ENCODE peak calls at places on chromosome 4, in seven cellular contexts. G, T, J, X, Z, R and D are unnamed samples.

GRCh38 chr4:72136429-72136828 is 104.6 kb downstream of the NPFFR2 start:
- DNase-seq in X (no peak), J (no peak), G (no peak), Z (no peak), T (no peak), R (no peak), D (no peak)

GRCh38 chr4:47705326-47705981 is 132.4 kb downstream of the CORIN start:
- DNase-seq in T (no peak), X (no peak), G (no peak), R (peak), Z (no peak), J (no peak), D (no peak)

GRCh38 chr4:184270808-184271413 is 53.2 kb upstream of the ENPP6 start:
- DNase-seq in T (no peak), Z (no peak), R (no peak), G (no peak), J (no peak), X (no peak), D (no peak)

GRCh38 chr4:183798249-183798920 is 106.7 kb upstream of the STOX2 start:
- DNase-seq in X (no peak), J (no peak), T (no peak), Z (no peak), G (peak), R (no peak), D (no peak)

GRCh38 chr4:109708435-109708834 is 5.2 kb upstream of the CASP6 start:
- DNase-seq in Z (no peak), J (no peak), T (no peak), G (no peak), X (no peak), R (peak), D (no peak)

GRCh38 chr4:86967798-86968197 is 33.0 kb downstream of the AFF1 start:
- DNase-seq in R (peak), T (no peak), X (no peak), Z (no peak), G (peak), J (no peak), D (no peak)

GRCh38 chr4:39305902-39306677 is 60.1 kb downstream of the RFC1 start:
- DNase-seq in T (no peak), G (no peak), J (no peak), R (no peak), Z (no peak), X (no peak), D (no peak)

GRCh38 chr4:56908206-56909082 is 744 bp downstream of the REST start:
- DNase-seq in R (peak), G (peak), J (peak), X (peak), Z (peak), T (peak), D (no peak)

GRCh38 chr4:147678121-147678520 is 5.8 kb downstream of the PRMT9 start:
- DNase-seq in X (no peak), Z (no peak), T (no peak), J (no peak), R (no peak), G (no peak), D (no peak)

GRCh38 chr4:89829470-89830138 is 7.4 kb downstream of the SNCA start:
- DNase-seq in X (no peak), G (peak), R (peak), T (no peak), Z (no peak), J (no peak), D (no peak)

GRCh38 chr4:189279188-189279587 is 661.5 kb upstream of the FRG1 start:
- DNase-seq in T (no peak), Z (no peak), X (no peak), J (no peak), R (no peak), G (no peak), D (no peak)

GRCh38 chr4:7781361-7781760 is 158.3 kb downstream of the AFAP1 start:
- DNase-seq in Z (no peak), X (no peak), T (no peak), R (peak), G (no peak), J (no peak), D (peak)

GRCh38 chr4:81352476-81352875 is 119.2 kb downstream of the RASGEF1B start:
- DNase-seq in Z (no peak), T (no peak), J (no peak), G (peak), X (no peak), R (peak), D (no peak)

GRCh38 chr4:81346719-81347118 is 125.0 kb downstream of the RASGEF1B start:
- DNase-seq in X (no peak), J (no peak), R (no peak), T (no peak), G (no peak), Z (no peak), D (no peak)

GRCh38 chr4:81353861-81354260 is 117.8 kb downstream of the RASGEF1B start:
- DNase-seq in Z (no peak), R (no peak), X (no peak), J (no peak), G (peak), T (no peak), D (no peak)

GRCh38 chr4:81355136-81355535 is 116.6 kb downstream of the RASGEF1B start:
- DNase-seq in G (no peak), X (no peak), J (no peak), T (no peak), R (no peak), Z (no peak), D (no peak)

DNA sequence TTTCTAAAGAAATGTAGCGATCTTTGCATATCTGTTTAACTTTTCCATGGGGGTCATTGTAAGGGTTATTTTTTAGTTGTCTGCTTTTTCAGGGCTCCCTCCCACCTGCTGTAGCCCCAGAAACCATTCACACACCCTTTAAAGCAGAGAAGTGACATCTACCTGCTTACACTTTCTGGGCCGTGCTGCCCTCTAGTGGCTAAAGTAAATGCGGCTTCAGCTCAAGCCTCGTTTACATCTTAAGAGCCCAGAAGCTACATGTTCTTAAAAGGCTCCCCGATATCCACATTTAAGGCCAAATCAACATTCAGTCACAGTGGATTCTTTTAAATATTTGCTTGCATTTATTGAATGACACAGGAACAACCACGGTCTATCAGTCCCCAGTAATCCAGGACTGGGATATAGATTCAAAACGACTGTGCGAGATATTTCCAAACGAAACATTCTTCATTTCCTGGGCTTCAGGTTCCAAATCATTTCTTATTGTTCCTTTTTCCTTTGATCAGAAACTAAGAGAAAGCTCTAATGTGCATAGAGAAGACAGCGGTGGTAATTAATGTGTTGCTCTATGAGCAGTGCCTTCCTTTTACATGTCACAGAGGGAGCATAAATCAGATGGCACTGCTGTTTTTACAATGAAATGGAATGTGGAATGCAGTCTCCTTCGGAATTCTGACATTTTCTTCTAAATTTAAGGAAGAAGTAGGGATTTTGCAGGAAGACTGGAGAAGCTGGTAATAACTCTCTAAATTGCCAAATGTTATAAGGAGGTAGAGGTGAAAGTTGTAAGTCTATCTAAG is 119.9 kb downstream of the RASGEF1B start:
- DNase-seq in T (peak), Z (peak), G (peak), X (peak), J (peak), R (peak), D (peak)
- H3K4me3 ChIP-seq in T (no peak), Z (no peak), G (no peak), X (no peak), J (no peak), R (no peak), D (no peak)

GRCh38 chr4:188132232-188132631 is 7.0 kb upstream of the TRIML1 start:
- DNase-seq in J (no peak), R (no peak), T (no peak), Z (no peak), G (no peak), X (no peak), D (no peak)

GRCh38 chr4:188127157-188127874 is 11.9 kb upstream of the TRIML1 start:
- DNase-seq in G (peak), R (peak), Z (peak), T (no peak), J (no peak), X (no peak), D (peak)

GRCh38 chr4:188130355-188130754 is 8.9 kb upstream of the TRIML1 start:
- DNase-seq in X (no peak), J (no peak), T (no peak), Z (no peak), R (no peak), G (no peak), D (no peak)
- TF ChIP-seq CTCF in X (no peak), J (no peak), T (no peak), Z (no peak), R (no peak), G (no peak), D (no peak)

DNA sequence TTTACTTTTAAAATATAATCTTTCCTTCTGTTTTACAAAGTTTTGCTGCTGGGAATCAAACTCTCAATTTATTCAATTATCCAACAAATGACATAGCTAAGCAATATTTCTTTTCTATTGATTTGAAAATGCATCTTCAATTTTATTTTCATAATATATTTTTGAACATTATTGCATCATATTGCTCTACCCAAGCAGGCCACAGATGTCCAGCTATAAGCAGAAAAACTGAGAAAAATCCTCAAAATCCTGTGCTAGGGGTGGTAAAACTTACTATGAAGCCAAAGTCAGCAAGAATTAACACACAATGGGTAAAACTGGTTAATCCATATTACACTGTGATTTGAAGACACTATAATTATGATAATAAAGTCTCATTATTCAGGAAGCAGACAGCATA is 5.0 kb downstream of the TIFA start:
- DNase-seq in T (no peak), J (no peak), X (no peak), R (no peak), Z (no peak), G (no peak), D (no peak)
- H3K4me3 ChIP-seq in T (no peak), J (no peak), X (no peak), R (no peak), Z (no peak), G (no peak), D (no peak)

DNA sequence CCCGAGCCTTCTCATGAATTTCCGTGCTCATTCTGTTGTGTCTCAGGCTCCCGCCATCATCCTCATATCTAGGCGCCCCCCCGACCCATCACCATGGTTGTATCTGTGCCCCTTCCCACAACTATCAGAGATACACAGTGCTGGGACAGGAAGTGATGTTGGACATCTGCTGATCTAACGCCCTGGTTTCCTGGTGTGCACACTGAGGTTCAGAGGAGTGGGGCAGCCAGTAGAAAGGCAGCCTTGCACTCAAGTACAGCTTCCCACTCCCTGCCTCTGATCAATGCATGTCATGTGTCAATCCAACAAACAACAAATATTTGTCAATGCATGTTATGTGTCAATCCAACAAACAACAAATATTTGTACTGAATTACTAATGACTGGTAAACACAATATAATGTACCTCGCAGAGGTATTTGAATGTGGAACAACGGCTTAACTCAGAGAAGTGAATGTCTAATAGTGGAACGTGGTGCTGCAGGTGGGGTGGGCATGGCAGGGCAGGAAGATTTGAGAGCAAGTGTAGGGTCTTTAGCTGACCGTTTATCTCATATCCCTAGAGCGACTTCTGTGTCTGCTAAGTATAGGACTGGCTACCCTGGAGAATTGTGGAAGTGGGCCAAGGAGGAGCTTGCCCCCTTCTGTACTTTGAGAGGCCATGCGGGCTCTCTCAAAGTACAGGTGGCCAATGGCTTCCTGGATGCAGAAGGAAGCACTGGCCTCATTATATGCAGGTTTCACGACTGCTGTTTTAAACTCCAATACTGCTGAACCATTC is 10.3 kb upstream of the SEL1L3 start:
- DNase-seq in T (no peak), X (no peak), Z (no peak), R (no peak), G (no peak), J (no peak), D (no peak)
- TF ChIP-seq CTCF in T (no peak), X (no peak), Z (no peak), R (no peak), G (no peak), J (no peak), D (no peak)

DNA sequence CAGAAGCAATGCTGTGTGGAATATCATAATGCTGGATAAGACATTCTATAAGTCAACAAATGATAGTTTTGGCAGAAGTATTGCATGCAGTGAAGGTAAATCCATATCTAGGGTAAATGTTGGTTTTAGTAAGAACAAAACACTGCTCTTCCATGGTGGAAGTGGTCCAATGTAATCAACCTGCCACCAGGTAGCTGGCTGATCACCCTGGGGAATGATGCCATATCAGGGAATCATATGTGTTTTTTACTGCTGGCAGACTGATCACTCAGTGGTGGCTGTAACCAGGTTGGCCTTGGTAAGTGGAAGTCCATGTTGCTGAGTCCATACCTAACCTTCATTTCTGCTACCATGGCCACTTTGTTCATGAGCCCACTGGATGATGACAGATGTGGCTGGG is 74.0 kb upstream of the CENPE start:
- DNase-seq in R (no peak), G (no peak), Z (no peak), J (no peak), T (peak), X (no peak), D (no peak)
- H3K4me3 ChIP-seq in R (no peak), G (no peak), Z (no peak), J (no peak), T (no peak), X (no peak), D (no peak)

DNA sequence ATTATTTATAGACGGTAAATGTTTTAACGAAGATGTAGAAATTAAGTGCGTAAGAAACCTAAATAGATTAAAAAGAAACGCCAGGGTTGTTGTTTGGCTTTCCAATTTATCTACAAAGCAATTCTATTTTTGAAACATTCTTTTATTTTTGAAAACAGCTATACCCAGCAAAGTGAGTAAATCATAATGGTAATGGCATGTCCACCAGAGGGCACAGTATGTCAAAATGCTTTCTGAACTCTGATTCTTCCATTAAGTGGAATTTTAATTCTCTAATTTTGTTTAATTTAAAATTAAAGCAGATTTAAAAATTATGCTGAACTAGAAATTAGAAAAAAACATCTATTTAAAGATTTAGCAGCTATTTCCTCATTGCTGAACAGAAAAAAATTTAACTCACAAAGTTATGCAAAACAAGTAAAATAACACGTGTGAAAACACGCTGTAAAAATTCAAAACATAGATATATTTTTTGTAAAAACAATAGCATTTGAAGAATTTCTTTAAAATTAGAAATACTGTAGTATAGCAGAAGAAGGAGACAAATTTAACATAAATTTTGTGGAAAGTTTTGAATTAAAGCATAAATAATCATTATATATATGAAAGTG is 26.5 kb downstream of the RASSF6 start:
- DNase-seq in J (no peak), T (no peak), X (no peak), G (no peak), Z (no peak), R (peak), D (no peak)
- TF ChIP-seq CTCF in J (peak), T (no peak), X (peak), G (peak), Z (peak), R (peak), D (peak)

DNA sequence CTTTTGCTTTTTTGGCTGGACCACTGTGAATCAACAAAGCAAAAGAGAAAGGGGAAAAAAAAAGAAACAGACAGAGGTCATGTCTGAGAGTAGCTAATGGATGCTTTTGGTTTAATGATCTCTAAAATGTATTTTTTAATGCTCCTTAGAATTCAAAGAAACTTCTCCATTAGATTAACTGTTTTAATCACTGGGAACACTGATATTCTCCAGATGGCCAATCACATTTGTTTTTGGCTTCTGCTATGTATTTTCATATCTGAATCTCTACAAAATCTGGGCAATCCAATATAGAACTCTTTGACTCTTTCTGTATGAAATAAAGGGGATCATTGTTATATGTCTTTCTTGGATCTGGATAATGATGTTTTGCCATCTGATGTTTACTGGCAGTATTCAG is 278.2 kb downstream of the ADGRL3 start:
- DNase-seq in X (no peak), R (no peak), Z (no peak), T (no peak), G (no peak), J (no peak), D (no peak)
- H3K4me3 ChIP-seq in X (no peak), R (no peak), Z (no peak), T (no peak), G (no peak), J (no peak), D (no peak)

DNA sequence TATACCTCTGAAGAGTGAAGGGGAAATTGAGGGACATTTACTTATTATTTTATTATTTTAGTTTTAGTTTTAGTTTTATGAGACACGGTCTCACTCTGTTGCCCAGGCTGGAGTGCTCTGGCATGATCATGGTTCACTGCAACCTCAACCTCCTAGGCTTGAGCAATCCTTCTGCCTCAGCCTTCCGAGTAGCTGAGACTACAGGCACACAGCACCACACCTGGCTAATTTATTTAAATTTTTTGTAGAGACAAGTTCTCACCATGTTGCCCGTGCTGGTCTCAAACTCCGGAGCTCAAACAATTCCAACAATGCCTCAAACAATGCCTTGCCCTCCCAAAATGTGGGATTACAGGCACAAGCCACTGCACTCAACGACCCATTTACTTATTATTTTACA is 68.4 kb upstream of the BMP2K start:
- DNase-seq in R (no peak), X (no peak), J (no peak), Z (no peak), G (no peak), T (no peak), D (no peak)
- TF ChIP-seq CTCF in R (no peak), X (no peak), J (no peak), Z (no peak), G (no peak), T (no peak), D (no peak)

DNA sequence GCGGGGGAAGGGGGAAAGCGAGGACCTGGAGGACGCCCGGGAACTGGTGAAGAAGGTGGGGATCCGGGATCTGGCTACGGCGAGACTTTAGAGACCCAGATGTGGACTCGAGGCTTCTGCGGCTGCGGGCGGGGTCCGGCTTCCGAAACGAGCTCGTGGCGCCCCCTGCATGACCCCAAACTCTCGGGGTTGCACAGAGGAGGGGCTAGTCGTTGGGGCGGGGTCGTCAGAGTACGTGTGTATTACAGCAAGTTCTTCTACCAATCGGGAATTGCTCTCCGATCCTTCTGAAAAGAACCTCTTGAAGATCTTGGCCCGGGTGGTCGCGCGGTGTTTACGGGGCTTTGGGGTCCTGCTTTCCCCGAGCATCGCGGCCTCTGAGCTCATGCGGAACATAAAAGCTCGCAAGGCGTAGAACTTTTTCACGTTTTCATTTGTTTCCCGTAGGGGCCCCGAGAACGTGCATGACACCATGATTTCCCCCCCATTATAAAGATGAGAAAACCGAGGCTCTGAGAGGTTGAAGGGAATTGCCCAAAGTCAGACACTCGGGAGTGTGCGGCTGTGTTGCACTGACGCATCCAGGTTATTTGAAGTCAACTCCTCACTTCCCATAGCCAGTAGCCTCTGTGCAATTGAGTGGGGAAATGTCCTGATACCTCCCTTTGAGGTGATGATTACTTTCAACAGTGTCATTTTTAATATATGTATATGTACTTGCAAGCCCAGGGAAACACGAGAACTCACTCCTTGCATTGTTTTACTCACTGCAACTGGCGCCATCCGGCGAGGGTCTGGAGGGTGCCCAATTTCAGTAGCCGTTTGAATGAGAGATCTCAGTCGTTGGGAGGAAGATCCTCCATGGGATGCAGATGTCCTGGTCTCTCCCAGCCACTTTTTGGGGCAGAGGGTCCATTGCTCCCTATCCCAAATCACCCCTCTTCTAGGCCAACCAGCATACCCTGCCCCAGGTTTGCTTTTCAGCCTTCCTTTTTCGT is at the start of gene BEND4:
- DNase-seq in T (no peak), R (no peak), G (no peak), Z (no peak), J (no peak), X (no peak), D (no peak)
- H3K4me3 ChIP-seq in T (peak), R (peak), G (no peak), Z (peak), J (peak), X (peak), D (no peak)